ENCODE peak calls at places on chromosome 10, in eight cellular contexts. One of them, this sample, is unnamed.

GRCh38 chr10:34717429-34717828 is 97.7 kb downstream of the PARD3 start:
- DNase-seq in retinal pigment epithelial cell: no peak
- DNase-seq in NCI-H1436: no peak
- DNase-seq in A172: no peak
- DNase-seq in LoVo: no peak
- DNase-seq in cardiac fibroblast: no peak
- DNase-seq in dorsolateral prefrontal cortex: no peak
- DNase-seq in GM04503: no peak
- DNase-seq in this sample: no peak

GRCh38 chr10:20185116-20185515 is 368.9 kb downstream of the PLXDC2 start:
- DNase-seq in retinal pigment epithelial cell: peak
- DNase-seq in LoVo: no peak
- DNase-seq in cardiac fibroblast: peak
- DNase-seq in A172: peak
- DNase-seq in NCI-H1436: no peak
- DNase-seq in dorsolateral prefrontal cortex: no peak
- DNase-seq in GM04503: no peak
- DNase-seq in this sample: no peak

GRCh38 chr10:124719213-124719851 is 24.8 kb downstream of the FAM53B start:
- DNase-seq in cardiac fibroblast: peak
- DNase-seq in retinal pigment epithelial cell: no peak
- DNase-seq in A172: peak
- DNase-seq in NCI-H1436: peak
- DNase-seq in dorsolateral prefrontal cortex: peak
- DNase-seq in LoVo: peak
- DNase-seq in GM04503: no peak
- DNase-seq in this sample: peak

GRCh38 chr10:50992972-50993766 is 81.1 kb upstream of the PRKG1 start:
- DNase-seq in retinal pigment epithelial cell: no peak
- DNase-seq in NCI-H1436: no peak
- DNase-seq in GM04503: peak
- DNase-seq in cardiac fibroblast: peak
- DNase-seq in dorsolateral prefrontal cortex: no peak
- DNase-seq in LoVo: no peak
- DNase-seq in A172: no peak
- DNase-seq in this sample: no peak

GRCh38 chr10:4485611-4486010 is 340.4 kb upstream of the AKR1E2 start:
- DNase-seq in GM04503: no peak
- DNase-seq in LoVo: no peak
- DNase-seq in NCI-H1436: no peak
- DNase-seq in A172: no peak
- DNase-seq in cardiac fibroblast: no peak
- DNase-seq in dorsolateral prefrontal cortex: no peak
- DNase-seq in retinal pigment epithelial cell: no peak
- DNase-seq in this sample: no peak

GRCh38 chr10:37972396-37972795 is 4.1 kb downstream of the ZNF25 start:
- DNase-seq in retinal pigment epithelial cell: no peak
- DNase-seq in dorsolateral prefrontal cortex: no peak
- DNase-seq in GM04503: no peak
- DNase-seq in LoVo: no peak
- DNase-seq in A172: no peak
- DNase-seq in NCI-H1436: no peak
- DNase-seq in cardiac fibroblast: no peak
- DNase-seq in this sample: no peak

GRCh38 chr10:109282510-109282909 is 640.8 kb downstream of the XPNPEP1 start:
- DNase-seq in A172: peak
- DNase-seq in GM04503: peak
- DNase-seq in LoVo: no peak
- DNase-seq in retinal pigment epithelial cell: peak
- DNase-seq in dorsolateral prefrontal cortex: no peak
- DNase-seq in cardiac fibroblast: peak
- DNase-seq in NCI-H1436: no peak
- DNase-seq in this sample: no peak

GRCh38 chr10:129730272-129730992 is 233.6 kb downstream of the EBF3 start:
- DNase-seq in GM04503: no peak
- DNase-seq in A172: no peak
- DNase-seq in retinal pigment epithelial cell: no peak
- DNase-seq in dorsolateral prefrontal cortex: no peak
- DNase-seq in cardiac fibroblast: no peak
- DNase-seq in LoVo: no peak
- DNase-seq in NCI-H1436: no peak
- DNase-seq in this sample: no peak

GRCh38 chr10:86536294-86536861 is 14.8 kb upstream of the WAPL start:
- DNase-seq in GM04503: no peak
- DNase-seq in cardiac fibroblast: no peak
- DNase-seq in retinal pigment epithelial cell: no peak
- DNase-seq in LoVo: no peak
- DNase-seq in NCI-H1436: no peak
- DNase-seq in A172: no peak
- DNase-seq in dorsolateral prefrontal cortex: no peak
- DNase-seq in this sample: no peak

GRCh38 chr10:50508315-50509051 is 115.3 kb downstream of the SGMS1 start:
- DNase-seq in LoVo: no peak
- DNase-seq in GM04503: no peak
- DNase-seq in A172: no peak
- DNase-seq in NCI-H1436: no peak
- DNase-seq in cardiac fibroblast: no peak
- DNase-seq in retinal pigment epithelial cell: no peak
- DNase-seq in dorsolateral prefrontal cortex: no peak
- DNase-seq in this sample: no peak

GRCh38 chr10:133141963-133142350 is 18.1 kb upstream of the KNDC1 start:
- DNase-seq in GM04503: no peak
- DNase-seq in A172: no peak
- DNase-seq in NCI-H1436: no peak
- DNase-seq in retinal pigment epithelial cell: no peak
- DNase-seq in dorsolateral prefrontal cortex: no peak
- DNase-seq in cardiac fibroblast: no peak
- DNase-seq in LoVo: no peak
- DNase-seq in this sample: no peak

This sample was measured in RPMI8226.